ENCODE peak calls at places on chromosomes 7 and 10, in five cellular contexts. One of them, this sample, is unnamed.

GRCh38 chr10:8037199-8037801 is 17.2 kb upstream of the GATA3 start:
- DNase-seq in naive thymus-derived CD4-positive, alpha-beta T cell: peak
- DNase-seq in lower lobe of right lung: no peak
- DNase-seq in astrocyte: no peak
- DNase-seq in tibial artery: no peak
- DNase-seq in this sample: no peak

GRCh38 chr10:80714566-80714965 is 176.9 kb downstream of the SH2D4B start:
- DNase-seq in naive thymus-derived CD4-positive, alpha-beta T cell: no peak
- DNase-seq in lower lobe of right lung: no peak
- DNase-seq in astrocyte: no peak
- DNase-seq in tibial artery: no peak
- DNase-seq in this sample: no peak

GRCh38 chr10:114168450-114169009 is 5.5 kb downstream of the CCDC186 start:
- DNase-seq in naive thymus-derived CD4-positive, alpha-beta T cell: no peak
- DNase-seq in lower lobe of right lung: no peak
- DNase-seq in astrocyte: no peak
- DNase-seq in tibial artery: no peak
- DNase-seq in this sample: no peak

GRCh38 chr10:43042503-43043341 is 34.1 kb upstream of the RET start:
- DNase-seq in naive thymus-derived CD4-positive, alpha-beta T cell: no peak
- DNase-seq in lower lobe of right lung: peak
- DNase-seq in astrocyte: no peak
- DNase-seq in tibial artery: peak
- DNase-seq in this sample: no peak

GRCh38 chr10:9596368-9596920 is 1421.2 kb upstream of the CELF2 start:
- DNase-seq in naive thymus-derived CD4-positive, alpha-beta T cell: no peak
- DNase-seq in lower lobe of right lung: no peak
- DNase-seq in astrocyte: peak
- DNase-seq in tibial artery: no peak
- DNase-seq in this sample: no peak

GRCh38 chr7:15015545-15016314 is 113.2 kb upstream of the DGKB start:
- DNase-seq in naive thymus-derived CD4-positive, alpha-beta T cell: no peak
- DNase-seq in lower lobe of right lung: no peak
- DNase-seq in astrocyte: peak
- DNase-seq in tibial artery: no peak
- DNase-seq in this sample: peak

GRCh38 chr7:42426163-42426562 is 189.2 kb upstream of the GLI3 start:
- DNase-seq in naive thymus-derived CD4-positive, alpha-beta T cell: no peak
- DNase-seq in lower lobe of right lung: no peak
- DNase-seq in astrocyte: peak
- DNase-seq in tibial artery: no peak
- DNase-seq in this sample: no peak

GRCh38 chr7:82325416-82325815 is 118.2 kb downstream of the CACNA2D1 start:
- DNase-seq in naive thymus-derived CD4-positive, alpha-beta T cell: no peak
- DNase-seq in lower lobe of right lung: no peak
- DNase-seq in astrocyte: peak
- DNase-seq in tibial artery: no peak
- DNase-seq in this sample: no peak

GRCh38 chr10:13719411-13719810 is 132.6 kb downstream of the PRPF18 start:
- DNase-seq in naive thymus-derived CD4-positive, alpha-beta T cell: no peak
- DNase-seq in lower lobe of right lung: no peak
- DNase-seq in astrocyte: no peak
- DNase-seq in tibial artery: no peak
- DNase-seq in this sample: no peak

GRCh38 chr7:32115831-32116230 is 45.6 kb upstream of the PDE1C start:
- DNase-seq in naive thymus-derived CD4-positive, alpha-beta T cell: no peak
- DNase-seq in lower lobe of right lung: no peak
- DNase-seq in astrocyte: peak
- DNase-seq in tibial artery: no peak
- DNase-seq in this sample: no peak

GRCh38 chr7:56091591-56091990 is 1.2 kb downstream of the PHKG1 start:
- DNase-seq in naive thymus-derived CD4-positive, alpha-beta T cell: no peak
- DNase-seq in lower lobe of right lung: no peak
- DNase-seq in astrocyte: peak
- DNase-seq in tibial artery: peak
- DNase-seq in this sample: no peak

GRCh38 chr10:93893646-93894515 is at the start of gene SLC35G1:
- DNase-seq in naive thymus-derived CD4-positive, alpha-beta T cell: peak
- DNase-seq in lower lobe of right lung: peak
- DNase-seq in astrocyte: peak
- DNase-seq in tibial artery: peak
- DNase-seq in this sample: peak

GRCh38 chr10:78331391-78331922 is 297.8 kb downstream of the RPS24 start:
- DNase-seq in naive thymus-derived CD4-positive, alpha-beta T cell: no peak
- DNase-seq in lower lobe of right lung: no peak
- DNase-seq in astrocyte: peak
- DNase-seq in tibial artery: peak
- DNase-seq in this sample: peak

GRCh38 chr7:157495177-157495553 is 158.4 kb downstream of the DNAJB6 start:
- DNase-seq in naive thymus-derived CD4-positive, alpha-beta T cell: no peak
- DNase-seq in lower lobe of right lung: no peak
- DNase-seq in astrocyte: no peak
- DNase-seq in tibial artery: no peak
- DNase-seq in this sample: no peak

GRCh38 chr10:49184642-49185111 is 3.5 kb downstream of the TMEM273 start:
- DNase-seq in naive thymus-derived CD4-positive, alpha-beta T cell: no peak
- DNase-seq in lower lobe of right lung: no peak
- DNase-seq in astrocyte: no peak
- DNase-seq in tibial artery: no peak
- DNase-seq in this sample: no peak

GRCh38 chr10:1242975-1243374 is 186.8 kb downstream of the WDR37 start:
- DNase-seq in naive thymus-derived CD4-positive, alpha-beta T cell: no peak
- DNase-seq in lower lobe of right lung: no peak
- DNase-seq in astrocyte: no peak
- DNase-seq in tibial artery: no peak
- DNase-seq in this sample: no peak

GRCh38 chr7:5590596-5591546 is 167.2 kb upstream of the TNRC18 start:
- DNase-seq in naive thymus-derived CD4-positive, alpha-beta T cell: no peak
- DNase-seq in lower lobe of right lung: no peak
- DNase-seq in astrocyte: no peak
- DNase-seq in tibial artery: no peak
- DNase-seq in this sample: no peak

GRCh38 chr7:78530351-78530750 is 731.8 kb downstream of the PHTF2 start:
- DNase-seq in naive thymus-derived CD4-positive, alpha-beta T cell: no peak
- DNase-seq in lower lobe of right lung: no peak
- DNase-seq in astrocyte: peak
- DNase-seq in tibial artery: no peak
- DNase-seq in this sample: no peak

GRCh38 chr10:129964611-129965417 is 740 bp upstream of the EBF3 start:
- DNase-seq in naive thymus-derived CD4-positive, alpha-beta T cell: no peak
- DNase-seq in lower lobe of right lung: peak
- DNase-seq in astrocyte: no peak
- DNase-seq in tibial artery: peak
- DNase-seq in this sample: no peak

GRCh38 chr10:92598321-92598720 is 5.4 kb downstream of the KIF11 start:
- DNase-seq in naive thymus-derived CD4-positive, alpha-beta T cell: no peak
- DNase-seq in lower lobe of right lung: no peak
- DNase-seq in astrocyte: no peak
- DNase-seq in tibial artery: no peak
- DNase-seq in this sample: no peak

GRCh38 chr7:47812460-47813136 is 135.7 kb downstream of the PKD1L1 start:
- DNase-seq in naive thymus-derived CD4-positive, alpha-beta T cell: no peak
- DNase-seq in lower lobe of right lung: peak
- DNase-seq in astrocyte: no peak
- DNase-seq in tibial artery: peak
- DNase-seq in this sample: no peak

GRCh38 chr10:129744134-129744895 is 219.8 kb downstream of the EBF3 start:
- DNase-seq in naive thymus-derived CD4-positive, alpha-beta T cell: no peak
- DNase-seq in lower lobe of right lung: no peak
- DNase-seq in astrocyte: no peak
- DNase-seq in tibial artery: no peak
- DNase-seq in this sample: peak

GRCh38 chr7:66737667-66738066 is 2.9 kb upstream of the RABGEF1 start:
- DNase-seq in naive thymus-derived CD4-positive, alpha-beta T cell: no peak
- DNase-seq in lower lobe of right lung: no peak
- DNase-seq in astrocyte: no peak
- DNase-seq in tibial artery: no peak
- DNase-seq in this sample: no peak

GRCh38 chr7:133702078-133702477 is 425.1 kb upstream of the LRGUK start:
- DNase-seq in naive thymus-derived CD4-positive, alpha-beta T cell: no peak
- DNase-seq in lower lobe of right lung: no peak
- DNase-seq in astrocyte: no peak
- DNase-seq in tibial artery: no peak
- DNase-seq in this sample: no peak

GRCh38 chr10:3773465-3774017 is 11.5 kb downstream of the KLF6 start:
- DNase-seq in naive thymus-derived CD4-positive, alpha-beta T cell: no peak
- DNase-seq in lower lobe of right lung: no peak
- DNase-seq in astrocyte: peak
- DNase-seq in tibial artery: no peak
- DNase-seq in this sample: no peak

GRCh38 chr7:38368191-38368605 is 94.8 kb upstream of the TARP start:
- DNase-seq in naive thymus-derived CD4-positive, alpha-beta T cell: peak
- DNase-seq in lower lobe of right lung: peak
- DNase-seq in astrocyte: peak
- DNase-seq in tibial artery: peak
- DNase-seq in this sample: no peak

GRCh38 chr7:37359662-37360444 is 88.8 kb downstream of the ELMO1 start:
- DNase-seq in naive thymus-derived CD4-positive, alpha-beta T cell: no peak
- DNase-seq in lower lobe of right lung: no peak
- DNase-seq in astrocyte: no peak
- DNase-seq in tibial artery: no peak
- DNase-seq in this sample: no peak

GRCh38 chr7:94512735-94513564 is 3.3 kb downstream of the CASD1 start:
- DNase-seq in naive thymus-derived CD4-positive, alpha-beta T cell: no peak
- DNase-seq in lower lobe of right lung: no peak
- DNase-seq in astrocyte: no peak
- DNase-seq in tibial artery: no peak
- DNase-seq in this sample: no peak

GRCh38 chr7:94513565-94513860 is 3.9 kb downstream of the CASD1 start:
- DNase-seq in naive thymus-derived CD4-positive, alpha-beta T cell: no peak
- DNase-seq in lower lobe of right lung: no peak
- DNase-seq in astrocyte: peak
- DNase-seq in tibial artery: no peak
- DNase-seq in this sample: no peak

GRCh38 chr7:94509879-94510581 is 421 bp downstream of the CASD1 start:
- DNase-seq in naive thymus-derived CD4-positive, alpha-beta T cell: peak
- DNase-seq in lower lobe of right lung: peak
- DNase-seq in astrocyte: peak
- DNase-seq in tibial artery: peak
- DNase-seq in this sample: peak

GRCh38 chr7:94510582-94511456 is 1.2 kb downstream of the CASD1 start:
- DNase-seq in naive thymus-derived CD4-positive, alpha-beta T cell: peak
- DNase-seq in lower lobe of right lung: peak
- DNase-seq in astrocyte: peak
- DNase-seq in tibial artery: peak
- DNase-seq in this sample: peak

GRCh38 chr7:94511763-94512162 is 2.2 kb downstream of the CASD1 start:
- DNase-seq in naive thymus-derived CD4-positive, alpha-beta T cell: no peak
- DNase-seq in lower lobe of right lung: no peak
- DNase-seq in astrocyte: peak
- DNase-seq in tibial artery: no peak
- DNase-seq in this sample: no peak
- H3K4me3 ChIP-seq in naive thymus-derived CD4-positive, alpha-beta T cell: no peak
- H3K4me3 ChIP-seq in lower lobe of right lung: peak
- H3K4me3 ChIP-seq in astrocyte: no peak
- H3K4me3 ChIP-seq in tibial artery: no peak
- H3K4me3 ChIP-seq in this sample: no peak

DNA sequence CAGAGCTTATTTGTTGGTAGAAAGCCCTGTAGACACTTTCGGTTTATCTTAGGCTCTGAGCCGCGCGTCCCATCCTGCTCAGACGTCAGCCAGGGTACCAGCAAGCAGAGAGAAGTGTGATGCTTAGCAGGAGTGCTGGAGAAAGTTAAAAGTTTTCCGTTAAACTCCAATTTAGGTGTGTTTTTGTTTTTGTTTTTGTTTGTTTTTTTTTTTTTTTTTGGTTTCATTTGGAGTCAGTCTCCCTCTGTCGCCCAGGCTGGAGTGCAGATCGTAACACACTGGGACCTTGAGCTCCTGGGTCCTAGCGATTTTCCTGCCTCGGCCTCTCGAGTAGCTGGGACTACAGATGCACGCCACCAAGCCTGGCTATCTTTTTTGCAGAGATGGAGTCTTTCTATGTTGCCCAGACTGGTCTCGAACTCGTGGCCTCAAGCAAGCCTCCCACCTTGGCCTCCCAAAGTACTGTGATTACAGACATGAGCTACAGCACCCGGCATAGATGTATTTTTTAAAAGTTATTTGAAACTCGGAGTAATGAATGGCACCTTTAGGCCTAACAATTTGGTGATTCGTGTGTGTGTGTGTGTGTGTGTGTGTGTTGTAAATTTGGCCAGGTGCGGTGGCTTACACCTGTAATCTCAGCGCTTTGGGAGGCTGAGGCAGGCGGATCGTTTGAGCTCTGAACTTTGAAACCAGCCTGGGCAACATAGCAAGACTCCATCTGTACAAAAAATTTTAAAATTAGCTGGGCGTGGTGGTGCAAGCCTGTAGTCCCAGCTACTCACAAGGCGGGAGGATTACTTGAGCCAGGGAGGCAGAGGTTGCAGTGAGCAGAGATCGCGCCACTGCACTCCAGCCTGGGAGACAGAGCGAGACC is 1.3 kb upstream of the HIP1 start:
- DNase-seq in naive thymus-derived CD4-positive, alpha-beta T cell: no peak
- DNase-seq in lower lobe of right lung: no peak
- DNase-seq in astrocyte: peak
- DNase-seq in tibial artery: no peak
- DNase-seq in this sample: peak
- H3K4me3 ChIP-seq in naive thymus-derived CD4-positive, alpha-beta T cell: peak
- H3K4me3 ChIP-seq in lower lobe of right lung: peak
- H3K4me3 ChIP-seq in astrocyte: peak
- H3K4me3 ChIP-seq in tibial artery: peak
- H3K4me3 ChIP-seq in this sample: peak

GRCh38 chr7:120783273-120783672 is 74.7 kb downstream of the TSPAN12 start:
- DNase-seq in naive thymus-derived CD4-positive, alpha-beta T cell: no peak
- DNase-seq in lower lobe of right lung: no peak
- DNase-seq in astrocyte: no peak
- DNase-seq in tibial artery: no peak
- DNase-seq in this sample: no peak
- H3K4me3 ChIP-seq in naive thymus-derived CD4-positive, alpha-beta T cell: no peak
- H3K4me3 ChIP-seq in lower lobe of right lung: no peak
- H3K4me3 ChIP-seq in astrocyte: no peak
- H3K4me3 ChIP-seq in tibial artery: no peak
- H3K4me3 ChIP-seq in this sample: no peak

GRCh38 chr10:96690755-96691730 is 29.3 kb downstream of the PIK3AP1 start:
- DNase-seq in naive thymus-derived CD4-positive, alpha-beta T cell: no peak
- DNase-seq in lower lobe of right lung: no peak
- DNase-seq in astrocyte: peak
- DNase-seq in tibial artery: no peak
- DNase-seq in this sample: no peak
- H3K4me3 ChIP-seq in naive thymus-derived CD4-positive, alpha-beta T cell: no peak
- H3K4me3 ChIP-seq in lower lobe of right lung: no peak
- H3K4me3 ChIP-seq in astrocyte: no peak
- H3K4me3 ChIP-seq in tibial artery: no peak
- H3K4me3 ChIP-seq in this sample: no peak

This sample was measured in uterus.